ENCODE peak calls at places on chromosomes 5 and 9, in seven cellular contexts. One of them, this sample, is unnamed.

GRCh38 chr5:131466171-131466766 is 168.8 kb downstream of the RAPGEF6 start:
- DNase-seq in GM23338: no peak
- DNase-seq in stomach: no peak
- DNase-seq in HL-60: no peak
- DNase-seq in AG09309: peak; percentile 18
- DNase-seq in brain microvascular endothelial cell: peak; percentile 79
- DNase-seq in OCI-LY7: no peak
- DNase-seq in this sample: no peak

GRCh38 chr9:42852133-42852532 is 668.7 kb downstream of the SPATA31A6 start:
- DNase-seq in GM23338: peak; percentile 71
- DNase-seq in stomach: no peak
- DNase-seq in HL-60: peak; percentile 14
- DNase-seq in AG09309: no peak
- DNase-seq in brain microvascular endothelial cell: no peak
- DNase-seq in OCI-LY7: no peak
- DNase-seq in this sample: no peak

GRCh38 chr5:176822426-176823075 is 12.2 kb downstream of the UNC5A start:
- DNase-seq in GM23338: no peak
- DNase-seq in stomach: no peak
- DNase-seq in HL-60: no peak
- DNase-seq in AG09309: no peak
- DNase-seq in brain microvascular endothelial cell: no peak
- DNase-seq in OCI-LY7: no peak
- DNase-seq in this sample: no peak

GRCh38 chr5:157484768-157485167 is 24.8 kb downstream of the NIPAL4 start:
- DNase-seq in GM23338: no peak
- DNase-seq in stomach: no peak
- DNase-seq in HL-60: peak; percentile 39
- DNase-seq in AG09309: peak; percentile 46
- DNase-seq in brain microvascular endothelial cell: no peak
- DNase-seq in OCI-LY7: peak; percentile 66
- DNase-seq in this sample: no peak

GRCh38 chr9:127128341-127129072 is 6.1 kb upstream of the ANGPTL2 start:
- DNase-seq in GM23338: no peak
- DNase-seq in stomach: no peak
- DNase-seq in HL-60: no peak
- DNase-seq in AG09309: no peak
- DNase-seq in brain microvascular endothelial cell: no peak
- DNase-seq in OCI-LY7: no peak
- DNase-seq in this sample: no peak

GRCh38 chr5:136382791-136383190 is 17.4 kb upstream of the TRPC7 start:
- DNase-seq in GM23338: peak; percentile 36
- DNase-seq in stomach: no peak
- DNase-seq in HL-60: no peak
- DNase-seq in AG09309: no peak
- DNase-seq in brain microvascular endothelial cell: no peak
- DNase-seq in OCI-LY7: no peak
- DNase-seq in this sample: no peak

GRCh38 chr5:127957183-127957582 is 126.4 kb upstream of the SLC12A2 start:
- DNase-seq in GM23338: no peak
- DNase-seq in stomach: no peak
- DNase-seq in HL-60: no peak
- DNase-seq in AG09309: no peak
- DNase-seq in brain microvascular endothelial cell: peak; percentile 34
- DNase-seq in OCI-LY7: no peak
- DNase-seq in this sample: no peak

GRCh38 chr9:137556069-137556838 is 4.6 kb downstream of the MRPL41 start:
- DNase-seq in GM23338: no peak
- DNase-seq in stomach: peak; percentile 34
- DNase-seq in HL-60: no peak
- DNase-seq in AG09309: no peak
- DNase-seq in brain microvascular endothelial cell: no peak
- DNase-seq in OCI-LY7: no peak
- DNase-seq in this sample: no peak

GRCh38 chr5:73963021-73963420 is 337.0 kb downstream of the ARHGEF28 start:
- DNase-seq in GM23338: no peak
- DNase-seq in stomach: no peak
- DNase-seq in HL-60: no peak
- DNase-seq in AG09309: no peak
- DNase-seq in brain microvascular endothelial cell: peak; percentile 35
- DNase-seq in OCI-LY7: no peak
- DNase-seq in this sample: no peak

GRCh38 chr5:57028166-57028565 is 76.2 kb upstream of the MIER3 start:
- DNase-seq in GM23338: no peak
- DNase-seq in stomach: no peak
- DNase-seq in HL-60: no peak
- DNase-seq in AG09309: no peak
- DNase-seq in brain microvascular endothelial cell: no peak
- DNase-seq in OCI-LY7: no peak
- DNase-seq in this sample: no peak

GRCh38 chr5:148809781-148810524 is 16.5 kb upstream of the ADRB2 start:
- DNase-seq in GM23338: no peak
- DNase-seq in stomach: no peak
- DNase-seq in HL-60: no peak
- DNase-seq in AG09309: no peak
- DNase-seq in brain microvascular endothelial cell: no peak
- DNase-seq in OCI-LY7: no peak
- DNase-seq in this sample: no peak

GRCh38 chr9:115847245-115847644 is 306.3 kb upstream of the PAPPA start:
- DNase-seq in GM23338: no peak
- DNase-seq in stomach: no peak
- DNase-seq in HL-60: no peak
- DNase-seq in AG09309: peak; percentile 25
- DNase-seq in brain microvascular endothelial cell: peak; percentile 53
- DNase-seq in OCI-LY7: no peak
- DNase-seq in this sample: no peak

GRCh38 chr9:116644099-116644688 is 42.9 kb upstream of the TRIM32 start:
- DNase-seq in GM23338: no peak
- DNase-seq in stomach: no peak
- DNase-seq in HL-60: no peak
- DNase-seq in AG09309: no peak
- DNase-seq in brain microvascular endothelial cell: peak; percentile 9
- DNase-seq in OCI-LY7: no peak
- DNase-seq in this sample: no peak

GRCh38 chr5:159947708-159948358 is 31.6 kb downstream of the ADRA1B start:
- DNase-seq in GM23338: no peak
- DNase-seq in stomach: no peak
- DNase-seq in HL-60: no peak
- DNase-seq in AG09309: peak; percentile 55
- DNase-seq in brain microvascular endothelial cell: no peak
- DNase-seq in OCI-LY7: no peak
- DNase-seq in this sample: no peak

GRCh38 chr5:7017004-7017770 is 304.0 kb downstream of the TENT4A start:
- DNase-seq in GM23338: no peak
- DNase-seq in stomach: no peak
- DNase-seq in HL-60: no peak
- DNase-seq in AG09309: no peak
- DNase-seq in brain microvascular endothelial cell: no peak
- DNase-seq in OCI-LY7: no peak
- DNase-seq in this sample: no peak

GRCh38 chr5:61051267-61051666 is 106.3 kb downstream of the NDUFAF2 start:
- DNase-seq in GM23338: no peak
- DNase-seq in stomach: no peak
- DNase-seq in HL-60: no peak
- DNase-seq in AG09309: no peak
- DNase-seq in brain microvascular endothelial cell: peak; percentile 69
- DNase-seq in OCI-LY7: no peak
- DNase-seq in this sample: no peak

GRCh38 chr9:75051285-75051684 is 23.2 kb upstream of the CARNMT1 start:
- DNase-seq in GM23338: no peak
- DNase-seq in stomach: no peak
- DNase-seq in HL-60: no peak
- DNase-seq in AG09309: no peak
- DNase-seq in brain microvascular endothelial cell: no peak
- DNase-seq in OCI-LY7: no peak
- DNase-seq in this sample: no peak
- H3K4me3 ChIP-seq in GM23338: no peak overlapping the region
- H3K4me3 ChIP-seq in stomach: no peak overlapping the region
- H3K4me3 ChIP-seq in HL-60: no peak overlapping the region
- H3K4me3 ChIP-seq in AG09309: no peak overlapping the region
- H3K4me3 ChIP-seq in brain microvascular endothelial cell: no peak overlapping the region
- H3K4me3 ChIP-seq in OCI-LY7: no peak overlapping the region
- H3K4me3 ChIP-seq in this sample: no peak overlapping the region

GRCh38 chr9:89223398-89223977 is 44.9 kb upstream of the SHC3 start:
- DNase-seq in GM23338: no peak
- DNase-seq in stomach: no peak
- DNase-seq in HL-60: no peak
- DNase-seq in AG09309: no peak
- DNase-seq in brain microvascular endothelial cell: no peak
- DNase-seq in OCI-LY7: no peak
- DNase-seq in this sample: no peak

GRCh38 chr9:89219637-89220036 is 41.0 kb upstream of the SHC3 start:
- DNase-seq in GM23338: no peak
- DNase-seq in stomach: no peak
- DNase-seq in HL-60: no peak
- DNase-seq in AG09309: no peak
- DNase-seq in brain microvascular endothelial cell: no peak
- DNase-seq in OCI-LY7: no peak
- DNase-seq in this sample: no peak

GRCh38 chr9:89226076-89226475 is 47.5 kb upstream of the SHC3 start:
- DNase-seq in GM23338: peak; percentile 83
- DNase-seq in stomach: no peak
- DNase-seq in HL-60: no peak
- DNase-seq in AG09309: no peak
- DNase-seq in brain microvascular endothelial cell: peak; percentile 53
- DNase-seq in OCI-LY7: no peak
- DNase-seq in this sample: no peak

GRCh38 chr9:89225587-89225986 is 47.0 kb upstream of the SHC3 start:
- DNase-seq in GM23338: no peak
- DNase-seq in stomach: no peak
- DNase-seq in HL-60: no peak
- DNase-seq in AG09309: no peak
- DNase-seq in brain microvascular endothelial cell: no peak
- DNase-seq in OCI-LY7: no peak
- DNase-seq in this sample: no peak
- TF ChIP-seq CTCF in GM23338: no peak
- TF ChIP-seq CTCF in stomach: no peak
- TF ChIP-seq CTCF in HL-60: no peak
- TF ChIP-seq CTCF in AG09309: no peak
- TF ChIP-seq CTCF in brain microvascular endothelial cell: peak; percentile 29
- TF ChIP-seq CTCF in OCI-LY7: no peak
- TF ChIP-seq CTCF in this sample: no peak

GRCh38 chr5:52837068-52837467 is 49.4 kb downstream of the ITGA1 start:
- DNase-seq in GM23338: peak; percentile 3
- DNase-seq in stomach: no peak
- DNase-seq in HL-60: no peak
- DNase-seq in AG09309: no peak
- DNase-seq in brain microvascular endothelial cell: peak; percentile 69
- DNase-seq in OCI-LY7: no peak
- DNase-seq in this sample: no peak
- H3K4me3 ChIP-seq in GM23338: no peak overlapping the region
- H3K4me3 ChIP-seq in stomach: no peak overlapping the region
- H3K4me3 ChIP-seq in HL-60: no peak overlapping the region
- H3K4me3 ChIP-seq in AG09309: no peak overlapping the region
- H3K4me3 ChIP-seq in brain microvascular endothelial cell: peak overlapping the region; percentile 34
- H3K4me3 ChIP-seq in OCI-LY7: no peak overlapping the region
- H3K4me3 ChIP-seq in this sample: no peak overlapping the region

GRCh38 chr9:33452828-33453271 is 5.5 kb upstream of the AQP3 start:
- DNase-seq in GM23338: peak; percentile 94
- DNase-seq in stomach: peak; percentile 68
- DNase-seq in HL-60: peak; percentile 57
- DNase-seq in AG09309: peak; percentile 37
- DNase-seq in brain microvascular endothelial cell: peak; percentile 78
- DNase-seq in OCI-LY7: peak; percentile 77
- DNase-seq in this sample: no peak
- TF ChIP-seq CTCF in GM23338: peak; percentile 93
- TF ChIP-seq CTCF in stomach: no peak
- TF ChIP-seq CTCF in HL-60: peak; percentile 77
- TF ChIP-seq CTCF in AG09309: peak; percentile 85
- TF ChIP-seq CTCF in brain microvascular endothelial cell: peak; percentile 91
- TF ChIP-seq CTCF in OCI-LY7: peak; percentile 97
- TF ChIP-seq CTCF in this sample: peak; percentile 87

GRCh38 chr9:99948896-99949295 is 42.4 kb downstream of the STX17 start:
- DNase-seq in GM23338: no peak
- DNase-seq in stomach: peak; percentile 29
- DNase-seq in HL-60: no peak
- DNase-seq in AG09309: no peak
- DNase-seq in brain microvascular endothelial cell: peak; percentile 6
- DNase-seq in OCI-LY7: no peak
- DNase-seq in this sample: no peak
- H3K4me3 ChIP-seq in GM23338: no peak overlapping the region
- H3K4me3 ChIP-seq in stomach: no peak overlapping the region
- H3K4me3 ChIP-seq in HL-60: no peak overlapping the region
- H3K4me3 ChIP-seq in AG09309: no peak overlapping the region
- H3K4me3 ChIP-seq in brain microvascular endothelial cell: no peak overlapping the region
- H3K4me3 ChIP-seq in OCI-LY7: no peak overlapping the region
- H3K4me3 ChIP-seq in this sample: no peak overlapping the region

DNA sequence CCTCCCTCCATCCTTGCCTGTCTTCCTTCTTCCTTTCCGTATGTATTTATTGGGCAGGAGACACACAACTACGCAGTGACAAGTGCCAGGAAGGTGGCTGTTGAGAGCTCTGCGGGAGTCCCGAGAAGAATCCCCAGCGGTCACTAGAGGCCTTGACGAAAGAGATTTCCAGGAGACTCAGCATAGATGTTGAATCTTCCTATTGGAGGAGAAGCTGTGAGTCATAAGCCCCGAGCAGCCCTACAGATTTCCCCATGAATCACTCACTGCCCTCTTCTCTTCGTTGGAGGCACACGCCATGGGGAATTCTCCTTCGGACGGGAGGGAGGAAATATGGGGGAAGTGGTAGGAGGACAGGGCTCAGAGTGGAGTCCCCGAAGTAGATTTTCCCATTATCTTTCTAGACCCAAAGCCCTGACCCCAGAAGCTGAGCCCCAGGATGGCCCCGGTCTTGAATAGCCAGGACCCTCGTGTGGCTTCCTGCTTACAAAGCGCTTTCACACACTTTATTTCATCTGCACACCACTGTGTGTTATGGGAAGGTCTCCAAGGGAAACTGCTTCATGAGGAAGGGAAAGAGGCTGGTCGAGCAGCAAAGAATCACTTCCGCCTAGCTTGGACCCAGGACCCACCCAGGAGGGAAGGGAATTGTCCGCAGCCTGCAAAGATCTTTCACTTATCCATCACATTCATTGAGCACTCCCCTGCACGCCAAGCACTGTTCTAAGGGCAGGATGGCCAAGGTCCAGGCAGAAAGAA is 12.7 kb downstream of the DUSP1 start:
- DNase-seq in GM23338: peak; percentile 65
- DNase-seq in stomach: no peak
- DNase-seq in HL-60: no peak
- DNase-seq in AG09309: peak; percentile 89
- DNase-seq in brain microvascular endothelial cell: peak; percentile 97
- DNase-seq in OCI-LY7: no peak
- DNase-seq in this sample: no peak
- TF ChIP-seq CTCF in GM23338: no peak
- TF ChIP-seq CTCF in stomach: no peak
- TF ChIP-seq CTCF in HL-60: no peak
- TF ChIP-seq CTCF in AG09309: no peak
- TF ChIP-seq CTCF in brain microvascular endothelial cell: peak; percentile 44
- TF ChIP-seq CTCF in OCI-LY7: no peak
- TF ChIP-seq CTCF in this sample: no peak

GRCh38 chr5:53246042-53246836 is 136.7 kb upstream of the MOCS2 start:
- DNase-seq in GM23338: no peak
- DNase-seq in stomach: no peak
- DNase-seq in HL-60: no peak
- DNase-seq in AG09309: peak; percentile 75
- DNase-seq in brain microvascular endothelial cell: peak; percentile 72
- DNase-seq in OCI-LY7: no peak
- DNase-seq in this sample: no peak
- H3K4me3 ChIP-seq in GM23338: no peak overlapping the region
- H3K4me3 ChIP-seq in stomach: no peak overlapping the region
- H3K4me3 ChIP-seq in HL-60: no peak overlapping the region
- H3K4me3 ChIP-seq in AG09309: no peak overlapping the region
- H3K4me3 ChIP-seq in brain microvascular endothelial cell: no peak overlapping the region
- H3K4me3 ChIP-seq in OCI-LY7: no peak overlapping the region
- H3K4me3 ChIP-seq in this sample: no peak overlapping the region

This sample was measured in GM12864.